ENCODE peak calls at places on chromosomes 11 and 22, in eight cellular contexts. M, P, Y, E, T, N, A and O are unnamed samples.

GRCh38 chr22:19764636-19765476 is 4.3 kb downstream of the TBX1 start:
- DNase-seq in M (no peak), P (no peak), Y (no peak), E (no peak), T (no peak), N (no peak), A (no peak), O (no peak)

GRCh38 chr22:20080776-20081654 is 974 bp downstream of the DGCR8 start:
- DNase-seq in M (no peak), P (peak), Y (peak), E (peak), T (no peak), N (no peak), A (no peak), O (no peak)

GRCh38 chr11:78978831-78979230 is 404.2 kb upstream of the NARS2 start:
- DNase-seq in M (no peak), P (no peak), Y (no peak), E (no peak), T (no peak), N (no peak), A (no peak), O (no peak)

GRCh38 chr11:133968300-133968699 is 11.5 kb upstream of the IGSF9B start:
- DNase-seq in M (no peak), P (no peak), Y (no peak), E (no peak), T (no peak), N (no peak), A (no peak), O (no peak)

GRCh38 chr22:42313204-42313603 is 42.8 kb upstream of the TCF20 start:
- DNase-seq in M (no peak), P (no peak), Y (no peak), E (no peak), T (no peak), N (no peak), A (no peak), O (no peak)

GRCh38 chr11:68872216-68873003 is 30.7 kb upstream of the CPT1A start:
- DNase-seq in M (no peak), P (no peak), Y (no peak), E (peak), T (no peak), N (no peak), A (no peak), O (no peak)

GRCh38 chr11:2674681-2675131 is 25.1 kb downstream of the KCNQ1OT1 start:
- DNase-seq in M (no peak), P (no peak), Y (no peak), E (no peak), T (no peak), N (peak), A (peak), O (no peak)

GRCh38 chr11:14443642-14444041 is 56.0 kb downstream of the COPB1 start:
- DNase-seq in M (no peak), P (no peak), Y (no peak), E (peak), T (no peak), N (no peak), A (no peak), O (no peak)

GRCh38 chr11:44071157-44071556 is 5.1 kb downstream of the ACCS start:
- DNase-seq in M (no peak), P (no peak), Y (no peak), E (no peak), T (no peak), N (no peak), A (no peak), O (no peak)

GRCh38 chr11:119262668-119263351 is 54.1 kb downstream of the MCAM start:
- DNase-seq in M (no peak), P (no peak), Y (no peak), E (peak), T (peak), N (no peak), A (no peak), O (no peak)

GRCh38 chr11:35947437-35947836 is 3.6 kb downstream of the LDLRAD3 start:
- DNase-seq in M (no peak), P (no peak), Y (no peak), E (no peak), T (no peak), N (no peak), A (no peak), O (no peak)

GRCh38 chr11:70129051-70129592 is 51.0 kb downstream of the ANO1 start:
- DNase-seq in M (no peak), P (no peak), Y (no peak), E (no peak), T (no peak), N (no peak), A (no peak), O (no peak)

GRCh38 chr22:19870153-19871022 is 15.7 kb upstream of the GNB1L start:
- DNase-seq in M (no peak), P (peak), Y (no peak), E (no peak), T (no peak), N (peak), A (no peak), O (no peak)

GRCh38 chr22:39306456-39307361 is 12.7 kb downstream of the RPL3 start:
- DNase-seq in M (peak), P (peak), Y (no peak), E (peak), T (no peak), N (no peak), A (peak), O (peak)

GRCh38 chr22:22110548-22111266 is 128.1 kb upstream of the TOP3B start:
- DNase-seq in M (no peak), P (peak), Y (peak), E (peak), T (peak), N (no peak), A (peak), O (peak)

GRCh38 chr11:134734446-134734845 is 322.4 kb upstream of the B3GAT1 start:
- DNase-seq in M (no peak), P (no peak), Y (no peak), E (no peak), T (no peak), N (no peak), A (no peak), O (no peak)

GRCh38 chr22:50498322-50498861 is 9.1 kb downstream of the LMF2 start:
- DNase-seq in M (peak), P (peak), Y (peak), E (peak), T (peak), N (no peak), A (peak), O (peak)

GRCh38 chr11:100612766-100613165 is 74.3 kb upstream of the ARHGAP42 start:
- DNase-seq in M (no peak), P (no peak), Y (no peak), E (peak), T (no peak), N (no peak), A (no peak), O (no peak)

GRCh38 chr11:1893581-1894359 is 2.1 kb upstream of the PRR33 start:
- DNase-seq in M (no peak), P (no peak), Y (no peak), E (peak), T (no peak), N (peak), A (no peak), O (no peak)

GRCh38 chr22:45645526-45646414 is 25.9 kb upstream of the ATXN10 start:
- DNase-seq in M (peak), P (peak), Y (peak), E (peak), T (peak), N (peak), A (peak), O (peak)

GRCh38 chr22:37558815-37559214 is 1.5 kb upstream of the CDC42EP1 start:
- DNase-seq in M (no peak), P (no peak), Y (no peak), E (no peak), T (no peak), N (no peak), A (no peak), O (no peak)

GRCh38 chr22:17339095-17339693 is 30.1 kb upstream of the CECR2 start:
- DNase-seq in M (no peak), P (no peak), Y (peak), E (no peak), T (no peak), N (no peak), A (no peak), O (no peak)

GRCh38 chr11:22554221-22554620 is 71.4 kb downstream of the FANCF start:
- DNase-seq in M (no peak), P (no peak), Y (no peak), E (no peak), T (no peak), N (no peak), A (no peak), O (no peak)

GRCh38 chr11:117222991-117223740 is 8.7 kb downstream of the PCSK7 start:
- DNase-seq in M (no peak), P (no peak), Y (no peak), E (no peak), T (no peak), N (peak), A (no peak), O (no peak)

GRCh38 chr11:2428322-2428795 is 16.0 kb downstream of the TRPM5 start:
- DNase-seq in M (peak), P (peak), Y (peak), E (peak), T (no peak), N (peak), A (peak), O (peak)